ENCODE peak calls at places on chromosomes 12 and 14, in five cellular contexts. One of them, this sample, is unnamed.

GRCh38 chr14:91649930-91650329 is 82.0 kb downstream of the CATSPERB start:
- DNase-seq in amygdala: no peak
- DNase-seq in activated effector memory CD4-positive, alpha-beta T cell treated with Interleukin-2 at 50 U/mL for 16 hours: no peak
- DNase-seq in NCI-H1694 treated with DMSO at 0.1 percent for 48 hours: peak; percentile 26
- DNase-seq in iPS-NIHi11: peak; percentile 29
- DNase-seq in this sample: peak; percentile 64

GRCh38 chr12:124640096-124640495 is 72.7 kb upstream of the NCOR2 start:
- DNase-seq in amygdala: no peak
- DNase-seq in activated effector memory CD4-positive, alpha-beta T cell treated with Interleukin-2 at 50 U/mL for 16 hours: no peak
- DNase-seq in NCI-H1694 treated with DMSO at 0.1 percent for 48 hours: no peak
- DNase-seq in iPS-NIHi11: no peak
- DNase-seq in this sample: no peak

GRCh38 chr14:74572829-74573360 is 39.1 kb downstream of the LTBP2 start:
- DNase-seq in amygdala: no peak
- DNase-seq in activated effector memory CD4-positive, alpha-beta T cell treated with Interleukin-2 at 50 U/mL for 16 hours: no peak
- DNase-seq in NCI-H1694 treated with DMSO at 0.1 percent for 48 hours: no peak
- DNase-seq in iPS-NIHi11: no peak
- DNase-seq in this sample: no peak

GRCh38 chr12:106984588-106985137 is 2.3 kb downstream of the MTERF2 start:
- DNase-seq in amygdala: no peak
- DNase-seq in activated effector memory CD4-positive, alpha-beta T cell treated with Interleukin-2 at 50 U/mL for 16 hours: no peak
- DNase-seq in NCI-H1694 treated with DMSO at 0.1 percent for 48 hours: no peak
- DNase-seq in iPS-NIHi11: no peak
- DNase-seq in this sample: no peak

GRCh38 chr12:75816892-75817291 is 214.7 kb downstream of the PHLDA1 start:
- DNase-seq in amygdala: no peak
- DNase-seq in activated effector memory CD4-positive, alpha-beta T cell treated with Interleukin-2 at 50 U/mL for 16 hours: no peak
- DNase-seq in NCI-H1694 treated with DMSO at 0.1 percent for 48 hours: peak; percentile 93
- DNase-seq in iPS-NIHi11: no peak
- DNase-seq in this sample: peak; percentile 26

GRCh38 chr14:54762296-54762695 is 140.3 kb downstream of the GCH1 start:
- DNase-seq in amygdala: no peak
- DNase-seq in activated effector memory CD4-positive, alpha-beta T cell treated with Interleukin-2 at 50 U/mL for 16 hours: no peak
- DNase-seq in NCI-H1694 treated with DMSO at 0.1 percent for 48 hours: no peak
- DNase-seq in iPS-NIHi11: no peak
- DNase-seq in this sample: no peak

GRCh38 chr12:47023944-47024343 is 55.5 kb upstream of the PCED1B start:
- DNase-seq in amygdala: no peak
- DNase-seq in activated effector memory CD4-positive, alpha-beta T cell treated with Interleukin-2 at 50 U/mL for 16 hours: no peak
- DNase-seq in NCI-H1694 treated with DMSO at 0.1 percent for 48 hours: no peak
- DNase-seq in iPS-NIHi11: no peak
- DNase-seq in this sample: no peak

GRCh38 chr12:126627596-126627995 is 1562.4 kb downstream of the AACS start:
- DNase-seq in amygdala: no peak
- DNase-seq in activated effector memory CD4-positive, alpha-beta T cell treated with Interleukin-2 at 50 U/mL for 16 hours: no peak
- DNase-seq in NCI-H1694 treated with DMSO at 0.1 percent for 48 hours: no peak
- DNase-seq in iPS-NIHi11: no peak
- DNase-seq in this sample: no peak

GRCh38 chr12:122452701-122453285 is 30.3 kb upstream of the CLIP1 start:
- DNase-seq in amygdala: no peak
- DNase-seq in activated effector memory CD4-positive, alpha-beta T cell treated with Interleukin-2 at 50 U/mL for 16 hours: peak; percentile 2
- DNase-seq in NCI-H1694 treated with DMSO at 0.1 percent for 48 hours: no peak
- DNase-seq in iPS-NIHi11: no peak
- DNase-seq in this sample: no peak

GRCh38 chr12:124881123-124881522 is 17.5 kb upstream of the SCARB1 start:
- DNase-seq in amygdala: no peak
- DNase-seq in activated effector memory CD4-positive, alpha-beta T cell treated with Interleukin-2 at 50 U/mL for 16 hours: no peak
- DNase-seq in NCI-H1694 treated with DMSO at 0.1 percent for 48 hours: no peak
- DNase-seq in iPS-NIHi11: no peak
- DNase-seq in this sample: no peak

GRCh38 chr12:75585309-75585708 is 73.9 kb upstream of the KRR1 start:
- DNase-seq in amygdala: no peak
- DNase-seq in activated effector memory CD4-positive, alpha-beta T cell treated with Interleukin-2 at 50 U/mL for 16 hours: no peak
- DNase-seq in NCI-H1694 treated with DMSO at 0.1 percent for 48 hours: no peak
- DNase-seq in iPS-NIHi11: no peak
- DNase-seq in this sample: no peak

GRCh38 chr12:68932123-68932700 is 759 bp downstream of the CPM start:
- DNase-seq in amygdala: no peak
- DNase-seq in activated effector memory CD4-positive, alpha-beta T cell treated with Interleukin-2 at 50 U/mL for 16 hours: no peak
- DNase-seq in NCI-H1694 treated with DMSO at 0.1 percent for 48 hours: no peak
- DNase-seq in iPS-NIHi11: no peak
- DNase-seq in this sample: no peak

GRCh38 chr12:75738486-75738885 is 227.1 kb upstream of the KRR1 start:
- DNase-seq in amygdala: no peak
- DNase-seq in activated effector memory CD4-positive, alpha-beta T cell treated with Interleukin-2 at 50 U/mL for 16 hours: no peak
- DNase-seq in NCI-H1694 treated with DMSO at 0.1 percent for 48 hours: no peak
- DNase-seq in iPS-NIHi11: no peak
- DNase-seq in this sample: peak; percentile 12

GRCh38 chr12:72295744-72296143 is 23.6 kb downstream of the TRHDE start:
- DNase-seq in amygdala: no peak
- DNase-seq in activated effector memory CD4-positive, alpha-beta T cell treated with Interleukin-2 at 50 U/mL for 16 hours: no peak
- DNase-seq in NCI-H1694 treated with DMSO at 0.1 percent for 48 hours: no peak
- DNase-seq in iPS-NIHi11: no peak
- DNase-seq in this sample: peak; percentile 14

GRCh38 chr12:3348055-3348454 is 142.9 kb upstream of the PRMT8 start:
- DNase-seq in amygdala: no peak
- DNase-seq in activated effector memory CD4-positive, alpha-beta T cell treated with Interleukin-2 at 50 U/mL for 16 hours: no peak
- DNase-seq in NCI-H1694 treated with DMSO at 0.1 percent for 48 hours: no peak
- DNase-seq in iPS-NIHi11: no peak
- DNase-seq in this sample: no peak

GRCh38 chr14:71498151-71498734 is 434.0 kb upstream of the RGS6 start:
- DNase-seq in amygdala: no peak
- DNase-seq in activated effector memory CD4-positive, alpha-beta T cell treated with Interleukin-2 at 50 U/mL for 16 hours: no peak
- DNase-seq in NCI-H1694 treated with DMSO at 0.1 percent for 48 hours: no peak
- DNase-seq in iPS-NIHi11: no peak
- DNase-seq in this sample: peak; percentile 50

This sample was measured in AG20443.